ENCODE peak calls at places on chromosome 17, in five cellular contexts. J, S, Q, A and F are unnamed samples. For H3K36me3, the result is how much of the 10 kb centered on the place peaks cover.

GRCh38 chr17:74350486-74350885 is 11.2 kb downstream of the BTBD17 start:
- DNase-seq in Q (no peak), S (no peak), A (no peak), J (no peak), F (no peak)

GRCh38 chr17:882827-883585 is 96.6 kb downstream of the NXN start:
- DNase-seq in S (peak), J (no peak), A (peak), Q (peak), F (no peak)

GRCh38 chr17:46876353-46876887 is 25.0 kb downstream of the WNT9B start:
- DNase-seq in J (peak), Q (peak), A (peak), S (peak), F (peak)

GRCh38 chr17:975321-975982 is 4.1 kb downstream of the NXN start:
- DNase-seq in A (no peak), Q (peak), S (no peak), J (no peak), F (no peak)

GRCh38 chr17:6639651-6640535 is 618 bp downstream of the KIAA0753 start:
- DNase-seq in J (peak), A (no peak), Q (peak), S (peak), F (peak)

GRCh38 chr17:77353684-77354419 is 213.1 kb downstream of the SEC14L1 start:
- DNase-seq in Q (no peak), S (peak), J (no peak), A (no peak), F (no peak)

GRCh38 chr17:72362466-72363335 is 241.9 kb downstream of the SOX9 start:
- DNase-seq in S (no peak), J (no peak), Q (no peak), A (no peak), F (no peak)

GRCh38 chr17:1724351-1724868 is at the start of gene WDR81:
- DNase-seq in J (peak), A (peak), Q (peak), S (peak), F (peak)

GRCh38 chr17:68821860-68822693 is 133.1 kb downstream of the ABCA8 start:
- DNase-seq in S (no peak), J (no peak), A (no peak), Q (no peak), F (no peak)

GRCh38 chr17:80387071-80387470 is 27.9 kb upstream of the ENDOV start:
- DNase-seq in A (no peak), Q (no peak), J (no peak), S (peak), F (no peak)

GRCh38 chr17:59696682-59697277 is 10.4 kb downstream of the PTRH2 start:
- DNase-seq in A (no peak), Q (no peak), S (no peak), J (no peak), F (no peak)

GRCh38 chr17:55576237-55576998 is 65.2 kb upstream of the SMIM36 start:
- DNase-seq in S (no peak), J (no peak), A (peak), Q (no peak), F (no peak)

GRCh38 chr17:7074931-7075330 is 5.1 kb downstream of the CLEC10A start:
- DNase-seq in Q (no peak), J (no peak), A (no peak), S (no peak), F (no peak)

GRCh38 chr17:62626719-62627218 is 701 bp upstream of the MRC2 start:
- DNase-seq in A (peak), S (no peak), Q (no peak), J (no peak), F (peak)

GRCh38 chr17:56629450-56630187 is 36.1 kb downstream of the NOG start:
- DNase-seq in J (no peak), S (no peak), Q (no peak), A (peak), F (peak)

GRCh38 chr17:40857535-40857934 is 9.5 kb downstream of the KRT12 start:
- DNase-seq in Q (no peak), S (no peak), J (no peak), A (no peak), F (peak)

GRCh38 chr17:70096861-70097260 is 21.8 kb downstream of the KCNJ16 start:
- DNase-seq in J (no peak), S (no peak), Q (no peak), A (no peak), F (no peak)

GRCh38 chr17:68197091-68197996 is 50.5 kb upstream of the AMZ2 start:
- DNase-seq in A (no peak), J (peak), Q (peak), S (no peak), F (no peak)

GRCh38 chr17:36529121-36529520 is 5.5 kb downstream of the MYO19 start:
- DNase-seq in S (no peak), Q (no peak), J (no peak), A (no peak), F (no peak)

GRCh38 chr17:8696951-8697745 is 47.5 kb downstream of the CCDC42 start:
- DNase-seq in Q (peak), A (peak), S (no peak), J (no peak), F (no peak)

GRCh38 chr17:61656721-61657217 is 65.8 kb upstream of the NACA2 start:
- DNase-seq in J (no peak), S (no peak), A (no peak), Q (no peak), F (no peak)

GRCh38 chr17:11238710-11239109 is 2.3 kb upstream of the SHISA6 start:
- DNase-seq in Q (no peak), S (no peak), J (no peak), A (no peak), F (no peak)

GRCh38 chr17:17979778-17980177 is 7.1 kb downstream of the DRC3 start:
- DNase-seq in S (no peak), A (no peak), J (no peak), Q (no peak), F (no peak)

GRCh38 chr17:72677108-72677507 is 415.4 kb downstream of the SLC39A11 start:
- DNase-seq in Q (no peak), A (no peak), S (no peak), J (no peak), F (no peak)

GRCh38 chr17:34177642-34178041 is 77.4 kb upstream of the CCL2 start:
- DNase-seq in Q (no peak), S (no peak), J (no peak), A (no peak), F (no peak)

GRCh38 chr17:45283711-45284110 is 21.8 kb upstream of the SPATA32 start:
- DNase-seq in Q (peak), J (no peak), S (no peak), A (no peak), F (no peak)

GRCh38 chr17:45288825-45289224 is 26.9 kb upstream of the SPATA32 start:
- DNase-seq in J (no peak), S (peak), Q (no peak), A (peak), F (no peak)

GRCh38 chr17:45287526-45288264 is 25.8 kb upstream of the SPATA32 start:
- DNase-seq in A (peak), S (no peak), Q (no peak), J (no peak), F (peak)

GRCh38 chr17:45284176-45285140 is 22.6 kb upstream of the SPATA32 start:
- DNase-seq in S (peak), A (no peak), Q (peak), J (no peak), F (no peak)

DNA sequence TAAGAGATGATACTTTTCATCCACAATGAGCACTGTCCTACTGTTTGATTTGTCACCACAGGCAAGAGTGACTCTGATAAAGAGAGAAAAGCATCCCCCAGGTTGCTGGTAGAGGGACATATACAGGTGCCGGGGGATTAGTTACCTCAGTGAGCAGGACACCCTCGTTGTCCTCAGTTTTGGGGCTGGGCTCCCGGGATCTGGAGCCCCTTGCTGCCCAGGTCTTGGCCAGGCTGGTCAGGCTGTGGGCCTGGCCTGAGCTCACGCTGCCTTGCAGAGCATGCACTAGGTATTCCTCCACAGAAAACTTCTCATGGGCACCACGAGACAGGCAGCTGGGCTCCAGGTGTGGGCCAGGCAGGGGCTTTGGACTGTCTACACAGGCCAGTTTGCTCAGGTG is 24.4 kb upstream of the SPATA32 start:
- DNase-seq in A (no peak), S (no peak), J (no peak), Q (no peak), F (no peak)
- H3K4me3 ChIP-seq in A (no peak), S (no peak), J (no peak), Q (no peak), F (no peak)

GRCh38 chr17:51796026-51796425 is 362.5 kb downstream of the CA10 start:
- DNase-seq in Q (no peak), J (no peak), A (no peak), S (no peak), F (no peak)
- TF ChIP-seq CTCF in Q (no peak), J (no peak), A (no peak), S (no peak), F (no peak)

DNA sequence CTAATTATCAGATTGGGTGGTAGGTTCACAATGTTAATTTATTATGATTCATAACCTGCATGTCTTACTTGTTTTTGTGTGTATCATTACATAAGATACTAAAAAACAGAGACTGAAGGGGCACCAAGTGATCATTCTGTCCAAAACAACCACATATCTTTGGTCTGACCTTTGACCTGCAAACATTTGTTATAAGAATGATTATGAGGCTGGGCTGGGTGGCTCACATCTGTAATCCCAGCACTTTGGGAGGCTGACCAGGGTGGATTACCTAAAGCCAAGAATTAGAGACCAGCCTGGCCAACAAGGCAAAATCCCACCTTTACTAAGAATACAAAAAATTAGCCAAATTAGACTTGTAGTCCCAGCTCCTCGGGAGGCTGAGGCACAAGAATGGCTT is 116.4 kb downstream of the SPAG9 start:
- DNase-seq in J (no peak), S (no peak), A (no peak), Q (no peak), F (no peak)
- H3K36me3 ChIP-seq in J (half or more), S (under half), A (under half), Q (under half), F (under half)

DNA sequence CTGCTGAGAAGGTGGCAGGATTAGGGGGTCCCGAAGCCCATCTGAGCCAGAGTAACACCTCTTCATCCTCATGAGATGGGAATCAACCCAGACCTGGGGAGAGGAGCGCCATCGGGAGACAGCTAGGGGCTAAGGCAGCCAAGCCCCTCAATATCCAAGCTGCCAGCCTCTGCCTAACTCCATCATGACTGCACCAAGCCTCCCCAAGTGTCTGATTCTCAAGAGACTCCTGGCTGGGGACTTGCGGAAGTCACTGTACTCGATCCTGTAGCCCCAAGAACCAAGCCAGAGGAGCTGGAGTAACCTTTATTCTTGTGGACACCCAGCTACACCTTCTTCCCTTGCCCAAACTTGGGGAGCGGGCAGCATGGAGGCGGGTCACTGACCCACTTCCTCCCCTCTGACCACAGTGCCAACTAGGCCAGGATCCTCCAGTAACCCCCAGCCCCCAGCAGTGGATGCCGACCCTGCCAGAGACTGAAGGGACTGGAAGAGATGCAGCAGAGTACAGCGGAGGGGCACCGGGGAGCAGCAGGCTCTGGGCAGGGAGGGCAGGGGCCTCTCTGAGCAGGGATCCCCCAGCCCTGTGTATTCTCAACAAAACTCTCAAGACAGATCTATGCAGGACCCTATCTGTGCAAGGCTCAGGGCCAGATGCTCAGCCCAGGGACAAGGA is 13.3 kb downstream of the HDAC5 start:
- DNase-seq in Q (peak), A (no peak), J (no peak), S (no peak), F (no peak)
- H3K4me3 ChIP-seq in Q (peak), A (no peak), J (peak), S (peak), F (peak)

DNA sequence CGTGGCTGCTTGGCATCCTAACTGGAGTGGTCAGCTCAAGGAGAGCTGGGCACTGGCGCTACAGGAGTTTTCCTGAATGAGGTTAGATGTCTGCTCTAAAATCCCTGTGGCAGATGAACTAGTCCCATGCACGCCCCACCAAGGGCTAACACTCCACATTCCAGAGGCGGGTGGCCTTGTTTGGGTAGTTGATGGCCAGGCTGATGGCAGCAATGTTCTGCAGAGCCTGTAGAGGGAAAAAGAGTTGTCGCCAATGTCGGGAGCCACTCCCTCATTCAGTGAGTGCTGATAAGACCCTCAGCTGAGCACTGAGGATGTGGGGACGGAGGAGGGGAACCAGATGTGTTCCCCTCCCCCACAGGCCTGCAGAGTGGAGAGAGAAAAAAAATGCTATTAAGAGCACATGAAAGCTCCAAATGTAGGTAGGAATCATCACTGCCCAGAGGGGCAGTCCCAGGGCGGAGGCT is 42.5 kb upstream of the ATP2A3 start:
- DNase-seq in Q (peak), S (no peak), A (no peak), J (no peak), F (peak)
- TF ChIP-seq CTCF in Q (no peak), S (no peak), A (no peak), J (no peak), F (no peak)

GRCh38 chr17:58002154-58002553 is 4.9 kb downstream of the SRSF1 start:
- DNase-seq in Q (no peak), S (no peak), A (no peak), J (no peak), F (no peak)

GRCh38 chr17:58002973-58003372 is 4.1 kb downstream of the SRSF1 start:
- DNase-seq in J (no peak), A (no peak), Q (no peak), S (no peak), F (no peak)

GRCh38 chr17:58004060-58004459 is 3.0 kb downstream of the SRSF1 start:
- DNase-seq in J (no peak), S (no peak), A (no peak), Q (no peak), F (no peak)

GRCh38 chr17:58001461-58002124 is 5.5 kb downstream of the SRSF1 start:
- DNase-seq in S (no peak), A (no peak), J (no peak), Q (no peak), F (no peak)

DNA sequence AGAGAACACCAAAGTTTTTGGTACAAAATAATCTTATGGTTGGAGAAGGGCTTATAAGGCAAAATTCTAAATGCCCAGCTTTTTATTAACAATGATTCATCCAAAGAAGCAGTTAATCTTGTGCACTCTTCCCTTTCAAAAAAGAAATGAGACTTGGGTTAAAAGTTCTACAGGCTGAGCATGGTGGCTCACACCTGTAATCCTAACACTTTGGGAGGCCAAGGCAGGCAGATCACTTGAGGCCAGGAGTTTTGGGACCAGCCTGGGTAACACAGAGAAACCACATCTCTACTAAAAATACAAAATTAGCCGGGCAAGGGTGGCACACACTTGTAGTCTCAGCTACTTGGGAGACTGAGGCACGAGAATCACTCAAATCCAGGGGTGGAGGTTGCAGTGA is 4.5 kb downstream of the SRSF1 start:
- DNase-seq in S (no peak), Q (no peak), J (no peak), A (no peak), F (no peak)
- H3K36me3 ChIP-seq in S (under half), Q (under half), J (half or more), A (under half), F (half or more)

DNA sequence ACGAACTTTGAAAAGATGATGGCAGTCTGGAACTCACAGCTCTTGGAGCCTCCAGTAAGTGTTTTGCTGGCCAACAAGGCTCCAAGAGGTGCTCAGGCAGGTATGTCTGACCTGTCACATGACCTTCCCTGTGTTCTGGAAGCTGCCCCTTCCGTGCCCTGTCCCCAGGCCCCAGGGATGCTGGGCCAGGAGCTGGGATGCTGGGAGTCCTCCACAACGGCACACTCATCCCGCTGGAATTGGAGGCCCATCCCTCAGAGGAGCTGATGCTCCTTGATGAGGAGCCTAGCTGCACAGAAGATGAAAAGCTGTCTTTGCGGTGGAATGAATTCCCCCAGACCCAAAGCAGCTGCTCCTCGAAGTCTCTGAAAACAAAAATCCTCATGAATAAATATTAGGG is 47.8 kb downstream of the HOXB1 start:
- DNase-seq in Q (no peak), S (no peak), A (no peak), J (no peak), F (no peak)
- H3K4me3 ChIP-seq in Q (no peak), S (no peak), A (no peak), J (no peak), F (no peak)

GRCh38 chr17:43210576-43210975 is 1.1 kb upstream of the TMEM106A start:
- DNase-seq in S (no peak), J (no peak), A (no peak), Q (no peak), F (no peak)

GRCh38 chr17:43212641-43213490 is 1.2 kb downstream of the TMEM106A start:
- DNase-seq in S (no peak), J (peak), A (peak), Q (no peak), F (no peak)

GRCh38 chr17:43211123-43211479 is 574 bp upstream of the TMEM106A start:
- DNase-seq in Q (no peak), S (no peak), A (no peak), J (no peak), F (no peak)

GRCh38 chr17:43213545-43213944 is 1.9 kb downstream of the TMEM106A start:
- DNase-seq in S (no peak), J (peak), A (no peak), Q (no peak), F (no peak)

DNA sequence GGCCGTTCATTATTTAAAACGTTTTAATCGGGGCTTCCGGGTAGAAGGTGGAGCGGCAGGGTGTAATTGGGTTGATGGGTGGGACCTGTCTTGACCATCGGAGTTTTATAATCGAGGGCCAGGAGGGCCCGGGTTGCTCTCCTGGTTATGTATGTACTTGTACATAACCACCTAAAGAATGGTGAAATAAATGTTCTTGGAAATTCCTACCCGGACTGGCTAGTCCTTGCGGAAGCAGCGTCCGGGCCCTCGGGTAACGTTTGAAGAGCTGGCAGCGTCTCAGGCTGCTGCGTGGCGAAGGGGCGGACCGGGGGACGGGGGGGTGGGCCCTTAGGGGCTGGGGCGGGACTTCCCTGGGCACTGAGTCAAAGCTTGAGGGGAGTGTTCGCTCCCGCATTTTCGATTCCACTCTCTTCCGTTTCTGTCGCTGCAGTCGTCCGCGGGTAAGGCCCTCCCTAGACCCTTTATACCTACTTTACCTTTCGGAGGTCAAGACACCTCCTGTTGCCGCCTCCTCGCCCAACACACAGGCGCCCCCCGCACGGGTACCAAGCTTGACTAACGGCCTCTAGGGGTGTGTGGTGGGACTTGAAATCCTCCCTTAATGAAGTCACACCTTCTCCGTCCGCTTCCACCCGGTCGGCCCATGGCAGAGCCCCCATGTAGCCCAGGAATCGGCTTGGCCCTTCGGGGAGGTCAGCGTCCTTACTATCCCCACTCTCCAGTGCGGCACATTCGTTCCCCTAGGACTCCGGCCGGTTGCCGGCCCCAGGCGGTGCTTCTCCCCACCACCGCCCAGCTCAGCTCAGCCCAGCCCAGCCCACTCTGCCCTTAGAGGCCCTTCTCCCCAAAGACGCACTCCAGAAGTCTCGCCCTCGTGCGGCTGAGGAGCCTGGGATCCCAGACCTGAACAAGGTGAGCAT is at the start of gene TMEM106A:
- DNase-seq in J (peak), S (peak), Q (peak), A (peak), F (peak)
- TF ChIP-seq CTCF in J (peak), S (peak), Q (no peak), A (peak), F (peak)